ENCODE peak calls at places on chromosome 2, in six cellular contexts. D, E, B, R, I and W are unnamed samples.

GRCh38 chr2:135948642-135949355 is 36.6 kb downstream of the DARS1 start:
- DNase-seq in D (no peak), E (no peak), B (no peak), R (peak; percentile 90), I (no peak), W (peak; percentile 60)

GRCh38 chr2:170218931-170219330 is 41.0 kb downstream of the MYO3B start:
- DNase-seq in D (no peak), E (no peak), B (no peak), R (no peak), I (no peak), W (no peak)

GRCh38 chr2:235996419-235996818 is 171.8 kb downstream of the GBX2 start:
- DNase-seq in D (no peak), E (no peak), B (no peak), R (no peak), I (no peak), W (no peak)

GRCh38 chr2:14572588-14573089 is 59.9 kb upstream of the LRATD1 start:
- DNase-seq in D (no peak), E (no peak), B (no peak), R (no peak), I (no peak), W (no peak)

GRCh38 chr2:103361712-103362111 is 599.9 kb downstream of the TMEM182 start:
- DNase-seq in D (no peak), E (no peak), B (no peak), R (no peak), I (no peak), W (no peak)

GRCh38 chr2:102558463-102558862 is 60.9 kb upstream of the SLC9A2 start:
- DNase-seq in D (no peak), E (no peak), B (no peak), R (no peak), I (no peak), W (no peak)

GRCh38 chr2:119352357-119352756 is 14.3 kb downstream of the C2orf76 start:
- DNase-seq in D (no peak), E (peak; percentile 80), B (no peak), R (peak; percentile 4), I (peak; percentile 53), W (no peak)

GRCh38 chr2:67824196-67824595 is 238.6 kb downstream of the C1D start:
- DNase-seq in D (no peak), E (peak; percentile 64), B (no peak), R (no peak), I (no peak), W (no peak)

GRCh38 chr2:28423856-28424605 is 31.4 kb downstream of the FOSL2 start:
- DNase-seq in D (peak; percentile 48), E (no peak), B (no peak), R (no peak), I (no peak), W (no peak)

GRCh38 chr2:68971591-68972231 is 2.7 kb upstream of the GKN1 start:
- DNase-seq in D (no peak), E (no peak), B (no peak), R (peak; percentile 98), I (no peak), W (peak; percentile 84)

GRCh38 chr2:84894758-84895520 is 10.5 kb upstream of the TMSB10 start:
- DNase-seq in D (no peak), E (peak; percentile 56), B (no peak), R (peak; percentile 31), I (no peak), W (peak; percentile 48)

GRCh38 chr2:145689277-145689676 is 1169.4 kb upstream of the ZEB2 start:
- DNase-seq in D (no peak), E (no peak), B (no peak), R (no peak), I (no peak), W (no peak)

GRCh38 chr2:620456-621302 is 56.5 kb downstream of the TMEM18 start:
- DNase-seq in D (no peak), E (no peak), B (no peak), R (no peak), I (no peak), W (no peak)

GRCh38 chr2:148533004-148533403 is 111.5 kb upstream of the EPC2 start:
- DNase-seq in D (no peak), E (no peak), B (no peak), R (no peak), I (no peak), W (peak; percentile 23)

GRCh38 chr2:230824406-230824978 is 40.2 kb upstream of the ITM2C start:
- DNase-seq in D (peak; percentile 45), E (peak; percentile 94), B (no peak), R (peak; percentile 55), I (peak; percentile 69), W (peak; percentile 95)

GRCh38 chr2:9518163-9518562 is 37.5 kb downstream of the ADAM17 start:
- DNase-seq in D (no peak), E (no peak), B (no peak), R (no peak), I (no peak), W (no peak)

GRCh38 chr2:172516299-172516698 is 39.6 kb upstream of the PDK1 start:
- DNase-seq in D (no peak), E (no peak), B (no peak), R (peak; percentile 69), I (no peak), W (no peak)

GRCh38 chr2:111918383-111918806 is 20.0 kb downstream of the MERTK start:
- DNase-seq in D (no peak), E (no peak), B (no peak), R (no peak), I (no peak), W (no peak)
- H3K4me3 ChIP-seq in D (no peak overlapping the region), E (no peak overlapping the region), B (no peak overlapping the region), R (no peak overlapping the region), I (no peak overlapping the region), W (no peak overlapping the region)

GRCh38 chr2:37316181-37316580 is 8.5 kb downstream of the PRKD3 start:
- DNase-seq in D (no peak), E (no peak), B (no peak), R (no peak), I (no peak), W (no peak)
- H3K4me3 ChIP-seq in D (no peak overlapping the region), E (no peak overlapping the region), B (no peak overlapping the region), R (no peak overlapping the region), I (no peak overlapping the region), W (no peak overlapping the region)

DNA sequence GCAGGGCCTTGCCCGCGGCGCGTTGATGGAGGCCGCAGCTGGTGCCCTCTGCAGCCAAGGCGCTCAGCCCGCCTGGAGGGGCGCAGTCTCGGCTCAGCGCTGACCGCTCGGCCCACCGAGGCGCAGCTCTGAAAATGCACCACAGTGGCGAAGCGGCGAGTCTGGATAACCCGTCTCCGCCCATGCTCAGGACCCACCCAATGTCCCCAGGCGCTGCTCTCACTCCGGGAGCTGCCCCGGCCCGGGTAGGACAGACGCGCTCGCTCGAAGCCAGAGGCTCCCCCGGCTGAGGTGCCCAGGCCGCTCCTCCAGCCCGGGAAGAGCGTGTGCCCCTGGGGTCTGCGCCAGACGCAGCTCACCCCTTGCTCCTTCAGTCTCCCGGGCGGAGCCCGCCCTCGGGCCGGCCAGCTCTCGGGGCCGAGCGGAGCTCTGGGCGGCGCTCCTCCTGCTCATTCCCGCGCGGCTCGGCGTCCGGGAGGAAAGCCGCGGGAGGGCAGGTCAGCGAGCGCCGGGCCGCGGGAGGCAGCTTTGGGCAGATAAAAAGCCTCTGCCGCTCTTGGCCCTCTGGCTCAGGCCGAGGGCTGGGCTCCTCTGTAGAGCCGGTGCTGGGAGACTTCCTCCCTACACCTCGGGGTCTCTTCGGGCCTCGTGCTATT is 1.6 kb upstream of the TBR1 start:
- DNase-seq in D (peak; percentile 22), E (no peak), B (no peak), R (peak; percentile 17), I (no peak), W (peak; percentile 94)
- H3K4me3 ChIP-seq in D (peak overlapping the region; percentile 39), E (no peak overlapping the region), B (peak overlapping the region; percentile 54), R (peak overlapping the region; percentile 26), I (peak overlapping the region; percentile 20), W (peak overlapping the region; percentile 72)

GRCh38 chr2:94870392-94871225 is 621 bp upstream of the TEKT4 start:
- DNase-seq in D (no peak), E (peak; percentile 71), B (peak; percentile 53), R (no peak), I (no peak), W (peak; percentile 80)
- H3K4me3 ChIP-seq in D (no peak overlapping the region), E (no peak overlapping the region), B (no peak overlapping the region), R (no peak overlapping the region), I (no peak overlapping the region), W (no peak overlapping the region)

GRCh38 chr2:209609531-209609930 is 162.1 kb upstream of the UNC80 start:
- DNase-seq in D (no peak), E (no peak), B (no peak), R (no peak), I (no peak), W (no peak)

GRCh38 chr2:209619782-209620181 is 151.8 kb upstream of the UNC80 start:
- DNase-seq in D (no peak), E (peak; percentile 92), B (no peak), R (no peak), I (no peak), W (no peak)

GRCh38 chr2:209610631-209611030 is 161.0 kb upstream of the UNC80 start:
- DNase-seq in D (no peak), E (no peak), B (no peak), R (no peak), I (no peak), W (no peak)

GRCh38 chr2:209614630-209615369 is 156.8 kb upstream of the UNC80 start:
- DNase-seq in D (no peak), E (no peak), B (no peak), R (no peak), I (no peak), W (peak; percentile 18)

GRCh38 chr2:209613941-209614340 is 157.7 kb upstream of the UNC80 start:
- DNase-seq in D (no peak), E (no peak), B (no peak), R (no peak), I (no peak), W (no peak)
- H3K4me3 ChIP-seq in D (no peak overlapping the region), E (no peak overlapping the region), B (no peak overlapping the region), R (no peak overlapping the region), I (no peak overlapping the region), W (no peak overlapping the region)

GRCh38 chr2:70887208-70887549 is 48.5 kb upstream of the ATP6V1B1 start:
- DNase-seq in D (no peak), E (no peak), B (no peak), R (no peak), I (no peak), W (no peak)
- H3K4me3 ChIP-seq in D (peak overlapping the region; percentile 32), E (no peak overlapping the region), B (peak overlapping the region; percentile 35), R (no peak overlapping the region), I (peak overlapping the region; percentile 24), W (peak overlapping the region; percentile 55)